ENCODE peak calls at places on chromosomes 12 and 14, in seven cellular contexts. Z is Calu3; D is D341Med; V is fibroblast of the conjunctiva; M is NCI-H2081; R is activated CD4-positive, alpha-beta T cell treated with anti-CD3 and anti-CD28 coated beads for 1 hour; P is activated T-helper 1 cell treated with anti-CD3 and anti-CD28 coated beads, Interleukin-12 subunit alpha, Interleukin-12 subunit beta, Interleukin-2, Interleukin-4 antibody, amounts not matched to agents 30 ng/mL and 10 ng/mL and 1 ng/mL, durations not matched to agents 14 hours and 24 hours and 36 hours. N is an unnamed sample.

GRCh38 chr14:49769171-49769570 is 1.2 kb downstream of the KLHDC2 start:
- DNase-seq in D (no peak), P (no peak), V (no peak), M (no peak), Z (peak), R (no peak), N (peak)

GRCh38 chr14:60926002-60926401 is 54.9 kb downstream of the TRMT5 start:
- DNase-seq in V (no peak), R (no peak), P (no peak), D (no peak), Z (no peak), M (no peak), N (no peak)

GRCh38 chr12:4292266-4293063 is 18.9 kb downstream of the CCND2 start:
- DNase-seq in P (no peak), M (no peak), V (no peak), Z (no peak), R (no peak), D (no peak), N (no peak)

GRCh38 chr12:50400104-50400637 is 514 bp upstream of the LARP4 start:
- DNase-seq in R (no peak), D (peak), V (no peak), Z (no peak), P (no peak), M (peak), N (no peak)

GRCh38 chr12:14691560-14691959 is 4.8 kb downstream of the GUCY2C start:
- DNase-seq in Z (no peak), V (no peak), R (no peak), M (no peak), P (no peak), D (no peak), N (no peak)

GRCh38 chr14:69224946-69225345 is 33.6 kb downstream of the EXD2 start:
- DNase-seq in P (no peak), Z (no peak), R (no peak), D (no peak), M (no peak), V (no peak), N (no peak)

GRCh38 chr14:63752449-63753169 is 24.7 kb upstream of the SGPP1 start:
- DNase-seq in M (no peak), P (no peak), R (no peak), V (no peak), D (no peak), Z (peak), N (no peak)

GRCh38 chr14:52299692-52300278 is 14.3 kb upstream of the PTGER2 start:
- DNase-seq in P (no peak), Z (no peak), M (peak), R (no peak), V (peak), D (peak), N (peak)

GRCh38 chr14:87233806-87234384 is 759.1 kb downstream of the GALC start:
- DNase-seq in Z (no peak), P (no peak), M (no peak), R (no peak), D (no peak), V (no peak), N (no peak)

GRCh38 chr14:52189330-52189729 is 78.2 kb upstream of the PTGDR start:
- DNase-seq in Z (no peak), M (no peak), R (no peak), P (no peak), V (no peak), D (no peak), N (no peak)

GRCh38 chr14:99789581-99789980 is 3.6 kb upstream of the EML1 start:
- DNase-seq in V (no peak), R (no peak), M (no peak), P (no peak), D (no peak), Z (no peak), N (no peak)

GRCh38 chr14:68047910-68048309 is 228.3 kb downstream of the RAD51B start:
- DNase-seq in V (no peak), M (no peak), D (no peak), P (no peak), Z (no peak), R (no peak), N (no peak)

GRCh38 chr14:101770183-101770582 is 8.7 kb downstream of the PPP2R5C start:
- DNase-seq in P (no peak), R (no peak), V (no peak), M (no peak), D (no peak), Z (no peak), N (no peak)

GRCh38 chr14:36723551-36723950 is 61.9 kb downstream of the PAX9 start:
- DNase-seq in P (no peak), Z (no peak), V (no peak), M (no peak), R (no peak), D (no peak), N (no peak)

GRCh38 chr12:107092669-107093546 is 441 bp downstream of the CRY1 start:
- DNase-seq in R (peak), D (peak), Z (peak), M (peak), P (peak), V (no peak), N (peak)

GRCh38 chr14:56814468-56815074 is 4.3 kb upstream of the OTX2 start:
- DNase-seq in V (no peak), Z (no peak), D (no peak), M (no peak), R (no peak), P (no peak), N (peak)

GRCh38 chr14:54774824-54775223 is 127.8 kb downstream of the GCH1 start:
- DNase-seq in P (no peak), M (no peak), V (no peak), D (no peak), R (no peak), Z (no peak), N (no peak)

GRCh38 chr12:127779301-127780045 is 487.5 kb upstream of the TMEM132C start:
- DNase-seq in D (no peak), P (no peak), V (no peak), M (no peak), Z (no peak), R (no peak), N (no peak)

N was measured in neural progenitor cell.